ENCODE peak calls at places on chromosome 18, in seven cellular contexts. Q is neural progenitor cell, E is T-cell, Y is H1, L is mesenchymal stem cell, W is HTR-8/SVneo, B is NCI-H524 treated with DMSO at 0.1 percent for 48 hours. K is an unnamed sample.

GRCh38 chr18:9437049-9437448 is 38.3 kb upstream of the RALBP1 start:
- DNase-seq in Q (no peak), E (no peak), Y (no peak), L (peak; percentile 43), W (no peak), B (no peak), K (no peak)

GRCh38 chr18:33282709-33283333 is 157.7 kb downstream of the CCDC178 start:
- DNase-seq in Q (no peak), E (no peak), Y (no peak), L (no peak), W (no peak), B (no peak), K (no peak)

GRCh38 chr18:25786778-25787177 is 303.6 kb downstream of the SS18 start:
- DNase-seq in Q (no peak), E (no peak), Y (no peak), L (peak; percentile 79), W (peak; percentile 5), B (no peak), K (no peak)

GRCh38 chr18:76431437-76432273 is 63.4 kb downstream of the ZNF516 start:
- DNase-seq in Q (no peak), E (no peak), Y (no peak), L (no peak), W (no peak), B (no peak), K (no peak)

GRCh38 chr18:51236225-51236624 is 38.7 kb upstream of the MEX3C start:
- DNase-seq in Q (no peak), E (no peak), Y (no peak), L (peak; percentile 65), W (peak; percentile 32), B (no peak), K (no peak)

GRCh38 chr18:68397241-68398035 is 317.5 kb downstream of the TMX3 start:
- DNase-seq in Q (no peak), E (no peak), Y (no peak), L (no peak), W (no peak), B (no peak), K (no peak)

GRCh38 chr18:63882333-63883141 is 5.0 kb upstream of the SERPINB2 start:
- DNase-seq in Q (no peak), E (no peak), Y (no peak), L (peak; percentile 94), W (peak; percentile 18), B (no peak), K (no peak)

GRCh38 chr18:55385770-55386169 is 202.2 kb downstream of the TCF4 start:
- DNase-seq in Q (no peak), E (no peak), Y (no peak), L (no peak), W (no peak), B (no peak), K (no peak)

GRCh38 chr18:45687617-45688016 is 36.4 kb upstream of the SLC14A1 start:
- DNase-seq in Q (no peak), E (peak; percentile 16), Y (no peak), L (no peak), W (no peak), B (no peak), K (peak; percentile 40)

GRCh38 chr18:28175047-28175929 is 1.6 kb downstream of the CDH2 start:
- DNase-seq in Q (peak; percentile 88), E (no peak), Y (no peak), L (peak; percentile 63), W (peak; percentile 21), B (no peak), K (no peak)

GRCh38 chr18:79167526-79168190 is 98.5 kb downstream of the ATP9B start:
- DNase-seq in Q (no peak), E (no peak), Y (no peak), L (no peak), W (no peak), B (no peak), K (no peak)

GRCh38 chr18:60676807-60677206 is 304.2 kb upstream of the MC4R start:
- DNase-seq in Q (peak; percentile 55), E (no peak), Y (no peak), L (no peak), W (no peak), B (no peak), K (no peak)

GRCh38 chr18:26526128-26526965 is 22.0 kb downstream of the KCTD1 start:
- DNase-seq in Q (peak; percentile 63), E (no peak), Y (no peak), L (no peak), W (no peak), B (no peak), K (no peak)

GRCh38 chr18:51897884-51898283 is 442.1 kb upstream of the DCC start:
- DNase-seq in Q (no peak), E (no peak), Y (no peak), L (no peak), W (no peak), B (no peak), K (no peak)

GRCh38 chr18:12397793-12398192 is 9.9 kb upstream of the PRELID3A start:
- DNase-seq in Q (no peak), E (no peak), Y (no peak), L (no peak), W (no peak), B (no peak), K (no peak)

GRCh38 chr18:11752116-11752911 is 63.2 kb downstream of the GNAL start:
- DNase-seq in Q (peak; percentile 75), E (no peak), Y (no peak), L (peak; percentile 48), W (peak; percentile 53), B (no peak), K (no peak)

GRCh38 chr18:41870817-41871216 is 84.2 kb upstream of the PIK3C3 start:
- DNase-seq in Q (no peak), E (no peak), Y (no peak), L (no peak), W (no peak), B (no peak), K (no peak)

GRCh38 chr18:58674863-58675472 is 3.7 kb downstream of the MALT1 start:
- DNase-seq in Q (no peak), E (no peak), Y (no peak), L (peak; percentile 43), W (no peak), B (no peak), K (no peak)

GRCh38 chr18:62258606-62259005 is 66.5 kb upstream of the TNFRSF11A start:
- DNase-seq in Q (no peak), E (no peak), Y (no peak), L (no peak), W (no peak), B (no peak), K (no peak)

GRCh38 chr18:74083071-74083954 is 64.3 kb downstream of the FBXO15 start:
- DNase-seq in Q (no peak), E (peak; percentile 18), Y (no peak), L (no peak), W (no peak), B (no peak), K (no peak)

GRCh38 chr18:20971886-20972267 is 139.7 kb downstream of the ROCK1 start:
- DNase-seq in Q (peak; percentile 6), E (no peak), Y (no peak), L (peak; percentile 55), W (peak; percentile 13), B (no peak), K (no peak)

GRCh38 chr18:2985628-2986027 is 27.3 kb downstream of the LPIN2 start:
- DNase-seq in Q (no peak), E (peak; percentile 25), Y (no peak), L (peak; percentile 56), W (no peak), B (peak; percentile 6), K (no peak)

GRCh38 chr18:421236-422155 is 79.0 kb downstream of the COLEC12 start:
- DNase-seq in Q (no peak), E (no peak), Y (no peak), L (no peak), W (no peak), B (no peak), K (no peak)

GRCh38 chr18:34821669-34822210 is 111.6 kb downstream of the DTNA start:
- DNase-seq in Q (no peak), E (no peak), Y (no peak), L (peak; percentile 58), W (no peak), B (no peak), K (no peak)

GRCh38 chr18:48607049-48607984 is 68.5 kb downstream of the CTIF start:
- DNase-seq in Q (peak; percentile 63), E (no peak), Y (no peak), L (peak; percentile 85), W (peak; percentile 80), B (no peak), K (no peak)

GRCh38 chr18:495452-495851 is 5.0 kb downstream of the COLEC12 start:
- DNase-seq in Q (peak; percentile 11), E (no peak), Y (no peak), L (no peak), W (no peak), B (no peak), K (no peak)

GRCh38 chr18:63016270-63016669 is 300.9 kb downstream of the PHLPP1 start:
- DNase-seq in Q (peak; percentile 77), E (peak; percentile 46), Y (no peak), L (peak; percentile 62), W (peak; percentile 44), B (no peak), K (no peak)

GRCh38 chr18:44740000-44740399 is 59.3 kb downstream of the SETBP1 start:
- DNase-seq in Q (no peak), E (no peak), Y (no peak), L (no peak), W (no peak), B (no peak), K (no peak)

GRCh38 chr18:63286926-63287325 is 32.6 kb downstream of the BCL2 start:
- DNase-seq in Q (no peak), E (no peak), Y (no peak), L (no peak), W (no peak), B (peak; percentile 11), K (no peak)